ENCODE peak calls at places on chromosomes 12 and 14, in seven cellular contexts. N is stimulated activated CD4-positive, alpha-beta T cell treated with anti-CD3 and anti-CD28 coated beads, Interleukin-12 subunit alpha, Interleukin-12 subunit beta, amount 100 ng/mL, for 4 hours; Z is H7; J is HTR-8/SVneo; G is NCI-H1417; Q is nucleus accumbens; V is activated T-cell treated with anti-CD3 and anti-CD28 coated beads, Interleukin-2, amount 50 U/mL, for 4 hours. I is an unnamed sample.

GRCh38 chr12:12899530-12900380 is 8.4 kb downstream of the GPRC5A start:
- DNase-seq in N (peak), Z (no peak), J (no peak), G (no peak), Q (peak), V (no peak), I (peak)

GRCh38 chr14:100417466-100417865 is 94.3 kb downstream of the SLC25A47 start:
- DNase-seq in N (no peak), Z (peak), J (peak), G (no peak), Q (peak), V (no peak), I (no peak)

GRCh38 chr12:117903441-117903840 is 65.3 kb downstream of the KSR2 start:
- DNase-seq in N (no peak), Z (no peak), J (no peak), G (no peak), Q (no peak), V (no peak), I (no peak)

GRCh38 chr12:124498178-124498869 is 69.1 kb downstream of the NCOR2 start:
- DNase-seq in N (no peak), Z (no peak), J (no peak), G (no peak), Q (no peak), V (no peak), I (no peak)

GRCh38 chr14:73724696-73725095 is 10.5 kb upstream of the PNMA1 start:
- DNase-seq in N (no peak), Z (peak), J (no peak), G (no peak), Q (no peak), V (no peak), I (no peak)

GRCh38 chr14:68932686-68933085 is 46.4 kb downstream of the ACTN1 start:
- DNase-seq in N (no peak), Z (no peak), J (no peak), G (no peak), Q (no peak), V (no peak), I (no peak)

GRCh38 chr12:105721051-105721825 is 390.7 kb downstream of the C12orf75 start:
- DNase-seq in N (no peak), Z (no peak), J (no peak), G (peak), Q (no peak), V (no peak), I (no peak)

GRCh38 chr14:92108345-92109254 is 2.2 kb upstream of the ATXN3 start:
- DNase-seq in N (no peak), Z (peak), J (no peak), G (no peak), Q (no peak), V (no peak), I (peak)

GRCh38 chr14:89440997-89441909 is 24.2 kb upstream of the FOXN3 start:
- DNase-seq in N (no peak), Z (peak), J (no peak), G (no peak), Q (no peak), V (no peak), I (no peak)

GRCh38 chr12:109567967-109568366 is 5.3 kb downstream of the MMAB start:
- DNase-seq in N (no peak), Z (no peak), J (no peak), G (no peak), Q (no peak), V (no peak), I (no peak)

GRCh38 chr12:42957136-42957535 is 367.6 kb upstream of the PRICKLE1 start:
- DNase-seq in N (no peak), Z (no peak), J (no peak), G (no peak), Q (no peak), V (no peak), I (no peak)

GRCh38 chr14:21136024-21136423 is 19.8 kb downstream of the OR5AU1 start:
- DNase-seq in N (no peak), Z (peak), J (peak), G (peak), Q (no peak), V (no peak), I (no peak)

I was measured in activated naive CD4-positive, alpha-beta T cell treated with anti-CD3 and anti-CD28 coated beads, Interleukin-2, amount 50 U/mL, for 16 hours.